ENCODE peak calls at places on chromosomes 11 and 22, in five cellular contexts. H is neural progenitor cell, E is HCT116, Z is HepG2, D is fibroblast of lung. X is an unnamed sample.

GRCh38 chr11:104033134-104033533 is 3.3 kb upstream of the DDI1 start:
- DNase-seq in Z (peak; percentile 73), D (peak; percentile 87), H (no peak), E (no peak), X (peak; percentile 50)

GRCh38 chr11:24239016-24239720 is 257.7 kb upstream of the LUZP2 start:
- DNase-seq in Z (no peak), H (no peak), E (no peak), D (peak; percentile 81), X (no peak)

GRCh38 chr11:119474682-119475596 is 52.0 kb upstream of the THY1 start:
- DNase-seq in D (peak; percentile 97), E (no peak), Z (peak; percentile 56), H (peak; percentile 86), X (peak; percentile 75)

GRCh38 chr11:119453881-119454280 is 30.9 kb upstream of the THY1 start:
- DNase-seq in Z (no peak), E (no peak), D (no peak), H (no peak), X (no peak)

GRCh38 chr22:47043835-47044721 is 281.6 kb downstream of the TBC1D22A start:
- DNase-seq in H (peak; percentile 42), Z (no peak), E (no peak), D (peak; percentile 46), X (no peak)

GRCh38 chr22:50698546-50698945 is 25.9 kb downstream of the SHANK3 start:
- DNase-seq in H (no peak), E (no peak), D (no peak), Z (no peak), X (no peak)

GRCh38 chr11:67301951-67302516 is 1.3 kb upstream of the SSH3 start:
- DNase-seq in E (no peak), H (peak; percentile 71), D (peak; percentile 73), Z (no peak), X (peak; percentile 75)

GRCh38 chr11:96464695-96465307 is 75.0 kb downstream of the JRKL start:
- DNase-seq in H (peak; percentile 87), Z (peak; percentile 68), D (peak; percentile 89), E (peak; percentile 67), X (peak; percentile 74)

GRCh38 chr11:78080084-78080817 is 589 bp upstream of the NDUFC2 start:
- DNase-seq in D (no peak), Z (no peak), H (no peak), E (no peak), X (no peak)

GRCh38 chr22:35330258-35330861 is 30.7 kb downstream of the TOM1 start:
- DNase-seq in D (peak; percentile 91), H (no peak), E (no peak), Z (no peak), X (peak; percentile 54)

GRCh38 chr22:45972091-45972867 is 4.7 kb downstream of the WNT7B start:
- DNase-seq in D (no peak), H (peak; percentile 59), E (no peak), Z (no peak), X (no peak)

GRCh38 chr11:14029415-14029814 is 66.9 kb downstream of the SPON1 start:
- DNase-seq in H (no peak), Z (no peak), E (no peak), D (no peak), X (no peak)

GRCh38 chr11:105081412-105082150 is 36.4 kb upstream of the CARD16 start:
- DNase-seq in E (no peak), Z (no peak), D (no peak), H (peak; percentile 2), X (no peak)

GRCh38 chr11:93890441-93891051 is 40.1 kb upstream of the VSTM5 start:
- DNase-seq in H (no peak), Z (no peak), D (no peak), E (no peak), X (no peak)

GRCh38 chr11:75245356-75246005 is 4.9 kb downstream of the TPBGL start:
- DNase-seq in E (no peak), Z (peak; percentile 24), H (peak; percentile 42), D (no peak), X (no peak)

GRCh38 chr11:117205211-117205818 is 6.1 kb downstream of the TAGLN start:
- DNase-seq in H (no peak), D (no peak), E (no peak), Z (no peak), X (no peak)

GRCh38 chr11:27201454-27202302 is 161.1 kb downstream of the BBOX1 start:
- DNase-seq in D (peak; percentile 79), H (no peak), E (no peak), Z (peak; percentile 96), X (peak; percentile 88)

GRCh38 chr11:27174026-27174425 is 133.4 kb downstream of the BBOX1 start:
- DNase-seq in D (no peak), Z (peak; percentile 8), E (no peak), H (no peak), X (no peak)

GRCh38 chr11:3929232-3929631 is 73.8 kb downstream of the STIM1 start:
- DNase-seq in E (no peak), Z (no peak), H (no peak), D (no peak), X (no peak)

GRCh38 chr11:3926458-3927095 is 71.1 kb downstream of the STIM1 start:
- DNase-seq in H (no peak), D (no peak), Z (no peak), E (no peak), X (no peak)

GRCh38 chr11:3925513-3925912 is 70.0 kb downstream of the STIM1 start:
- DNase-seq in D (no peak), E (no peak), Z (no peak), H (no peak), X (no peak)

GRCh38 chr11:3929689-3930088 is 74.2 kb downstream of the STIM1 start:
- DNase-seq in D (no peak), H (no peak), Z (no peak), E (no peak), X (no peak)

DNA sequence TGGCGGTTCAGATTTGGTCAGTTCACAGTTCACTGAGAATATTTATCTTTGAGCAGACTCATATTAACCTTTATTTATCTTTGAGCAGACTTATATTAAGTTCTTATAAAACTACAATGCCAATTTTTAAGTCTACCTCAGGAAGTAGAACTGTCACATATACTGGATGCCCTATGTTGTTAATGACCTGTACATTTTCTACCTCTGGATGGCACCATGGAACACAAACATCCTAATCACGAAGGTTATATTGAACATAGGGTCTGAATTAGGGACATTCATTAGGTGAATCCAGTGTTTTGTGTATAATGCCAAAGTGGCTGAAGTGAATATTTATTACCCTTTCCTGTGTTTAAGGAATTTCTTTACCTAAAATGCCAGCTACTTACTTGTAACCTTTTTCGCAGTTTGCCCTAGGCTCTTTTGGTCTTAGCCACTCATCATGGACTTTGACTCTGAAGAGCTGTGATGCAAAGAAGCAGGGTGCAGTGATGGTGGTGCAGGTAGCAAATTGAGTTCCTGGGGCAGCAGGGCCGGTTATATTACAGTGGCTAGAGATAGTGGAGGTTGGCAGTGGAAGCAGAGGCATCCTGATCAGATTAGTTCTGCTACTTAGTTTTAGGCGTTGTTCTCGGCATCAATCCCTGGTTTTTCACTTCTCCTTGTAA is 71.8 kb downstream of the STIM1 start:
- DNase-seq in H (no peak), D (no peak), E (no peak), Z (no peak), X (no peak)
- H3K4me2 ChIP-seq in H (no peak overlapping the region), D (no peak overlapping the region), E (no peak overlapping the region), Z (no peak overlapping the region), X (no peak overlapping the region)

DNA sequence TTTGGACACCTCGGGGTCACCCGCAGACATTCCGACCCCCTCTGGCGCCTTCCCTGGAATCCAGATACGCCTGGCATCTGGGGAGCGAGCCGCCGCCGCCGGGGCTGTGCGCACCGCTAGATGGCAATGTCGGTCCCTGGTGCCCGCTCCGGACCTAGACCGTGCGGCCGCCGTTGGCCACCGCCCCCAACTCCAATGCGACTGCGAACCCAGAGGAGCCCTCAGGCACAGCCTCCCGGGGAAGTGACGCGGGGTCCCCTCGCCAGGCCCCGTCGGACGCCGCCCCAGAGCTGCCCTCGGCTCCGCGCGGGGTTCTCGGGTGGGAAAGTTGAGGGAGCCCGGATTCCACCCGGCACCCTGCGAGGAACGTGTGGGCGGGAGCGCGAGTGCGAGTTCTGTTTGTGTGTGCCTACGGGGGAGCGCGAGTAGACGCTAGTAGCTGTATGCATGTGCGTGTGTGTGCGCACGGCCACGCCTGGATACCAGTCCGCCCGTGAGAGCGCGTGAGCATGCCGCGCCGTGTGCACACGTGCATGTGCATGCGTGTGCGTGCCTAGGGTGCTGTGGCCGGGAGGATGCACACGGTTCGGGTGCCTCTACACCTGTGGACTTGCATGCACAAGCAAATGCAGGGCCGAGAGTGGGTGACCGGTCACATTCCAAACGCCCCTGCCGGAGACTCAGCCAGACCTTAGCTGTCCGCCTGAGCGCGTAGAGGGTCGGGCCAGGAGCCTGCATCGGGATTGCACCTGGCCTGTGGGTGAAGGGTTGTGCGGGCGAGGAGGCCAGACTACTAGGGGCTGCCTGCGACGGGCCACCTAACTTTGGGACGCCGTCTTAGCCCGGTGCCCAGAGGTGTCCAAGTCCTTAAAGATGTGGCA is 1.9 kb downstream of the CHRM4 start:
- DNase-seq in H (peak; percentile 93), D (peak; percentile 52), E (peak; percentile 54), Z (peak; percentile 61), X (peak; percentile 83)
- TF ChIP-seq EZH2 in H (peak; percentile 72), D (peak; percentile 97), E (no peak), Z (no peak), X (peak; percentile 28)

GRCh38 chr11:121453589-121454299 is 977 bp upstream of the SORL1-AS1 start:
- DNase-seq in H (no peak), Z (peak; percentile 72), E (no peak), D (no peak), X (no peak)

GRCh38 chr11:121451178-121451981 is 734 bp upstream of the SORL1 start:
- DNase-seq in E (no peak), H (no peak), D (no peak), Z (peak; percentile 43), X (no peak)

GRCh38 chr11:121450424-121450823 is 1.7 kb upstream of the SORL1 start:
- DNase-seq in D (no peak), Z (no peak), E (no peak), H (no peak), X (no peak)

GRCh38 chr11:121452609-121453150 is at the start of gene SORL1-AS1:
- DNase-seq in H (peak; percentile 10), Z (no peak), D (no peak), E (no peak), X (no peak)

DNA sequence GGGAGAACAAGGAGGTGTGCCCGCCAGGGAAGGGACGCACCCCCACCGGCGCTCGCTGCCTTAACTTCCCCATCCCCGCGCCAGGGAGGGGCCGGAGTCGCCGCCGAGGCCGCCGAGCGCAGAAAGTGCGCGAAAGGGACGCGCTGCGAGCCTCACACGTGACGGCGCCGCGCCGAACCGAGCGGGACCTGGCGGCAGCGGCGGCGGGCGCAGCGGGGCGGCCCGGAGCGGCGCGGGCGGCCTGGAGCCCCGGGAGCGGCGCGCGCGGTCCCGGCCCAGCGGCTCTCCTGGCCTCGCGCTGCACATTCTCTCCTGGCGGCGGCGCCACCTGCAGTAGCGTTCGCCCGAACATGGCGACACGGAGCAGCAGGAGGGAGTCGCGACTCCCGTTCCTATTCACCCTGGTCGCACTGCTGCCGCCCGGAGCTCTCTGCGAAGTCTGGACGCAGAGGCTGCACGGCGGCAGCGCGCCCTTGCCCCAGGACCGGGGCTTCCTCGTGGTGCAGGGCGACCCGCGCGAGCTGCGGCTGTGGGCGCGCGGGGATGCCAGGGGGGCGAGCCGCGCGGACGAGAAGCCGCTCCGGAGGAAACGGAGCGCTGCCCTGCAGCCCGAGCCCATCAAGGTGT is at the start of gene SORL1:
- DNase-seq in E (no peak), D (peak; percentile 56), Z (peak; percentile 62), H (peak; percentile 95), X (peak; percentile 61)
- H3K27ac ChIP-seq in E (peak within 1 kb of the TSS; percentile 68), D (no peak within 1 kb of the TSS), Z (peak within 1 kb of the TSS; percentile 73), H (no peak within 1 kb of the TSS), X (no peak within 1 kb of the TSS)

DNA sequence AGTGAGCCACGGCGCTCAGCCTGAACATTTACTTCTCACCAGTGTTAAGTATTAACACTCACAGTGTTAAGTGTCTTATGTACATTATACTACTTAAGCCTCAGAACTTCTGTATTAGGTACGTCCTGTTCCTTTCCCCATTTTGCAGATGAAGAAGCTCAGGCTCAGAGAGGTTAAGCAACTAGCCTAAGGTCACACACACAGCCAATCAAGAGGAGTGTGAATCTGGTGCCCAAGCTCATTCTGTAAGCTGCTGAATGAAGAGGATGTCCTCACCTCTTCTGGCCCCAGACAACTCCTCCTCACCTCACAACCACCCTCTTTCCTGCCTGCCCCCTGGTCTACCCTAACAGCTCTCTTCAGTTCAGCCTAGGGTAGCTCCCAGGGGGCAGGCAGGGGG is 29.9 kb downstream of the CREB3L1 start:
- DNase-seq in Z (no peak), E (no peak), H (no peak), D (no peak), X (no peak)
- H3K4me2 ChIP-seq in Z (no peak overlapping the region), E (no peak overlapping the region), H (no peak overlapping the region), D (no peak overlapping the region), X (no peak overlapping the region)

X was measured in PC-9.